ENCODE peak calls at places on chromosome 21, in six cellular contexts. I is WTC11, D is glutamatergic neuron, S is AG04450, Y is PC-9, N is SK-N-SH. X is an unnamed sample.

GRCh38 chr21:15825699-15826098 is 95.9 kb downstream of the USP25 start:
- DNase-seq in Y (no peak), D (no peak), N (no peak), S (no peak), I (no peak), X (no peak)

GRCh38 chr21:17359781-17360180 is 153.1 kb upstream of the CXADR start:
- DNase-seq in S (no peak), Y (peak; percentile 2), D (no peak), I (no peak), N (no peak), X (no peak)

GRCh38 chr21:31862078-31862477 is 10.7 kb upstream of the HUNK start:
- DNase-seq in N (no peak), Y (no peak), I (no peak), D (no peak), S (no peak), X (no peak)

GRCh38 chr21:19321688-19322087 is 918.1 kb upstream of the TMPRSS15 start:
- DNase-seq in Y (no peak), I (no peak), S (no peak), D (no peak), N (no peak), X (no peak)

GRCh38 chr21:26846036-26846931 is 1.1 kb upstream of the ADAMTS1 start:
- DNase-seq in I (peak; percentile 72), S (no peak), N (peak; percentile 76), Y (no peak), D (peak; percentile 58), X (peak; percentile 94)

GRCh38 chr21:27647921-27648320 is 681.0 kb upstream of the ADAMTS5 start:
- DNase-seq in Y (no peak), I (no peak), D (no peak), S (no peak), N (no peak), X (no peak)

GRCh38 chr21:45970674-45971486 is 10.7 kb upstream of the COL6A1 start:
- DNase-seq in N (peak; percentile 90), I (peak; percentile 81), Y (peak; percentile 50), S (no peak), D (peak; percentile 87), X (no peak)

GRCh38 chr21:42657676-42658319 is 4.4 kb downstream of the PDE9A start:
- DNase-seq in S (no peak), I (no peak), D (no peak), N (no peak), Y (no peak), X (no peak)

GRCh38 chr21:46452719-46453118 is 6.0 kb upstream of the DIP2A start:
- DNase-seq in D (no peak), N (no peak), Y (no peak), S (no peak), I (no peak), X (no peak)

GRCh38 chr21:46021978-46022544 is 40.5 kb downstream of the COL6A1 start:
- DNase-seq in S (peak; percentile 36), I (no peak), N (no peak), Y (no peak), D (no peak), X (no peak)

GRCh38 chr21:32994305-32994704 is 31.4 kb upstream of the OLIG2 start:
- DNase-seq in I (no peak), N (peak; percentile 24), D (no peak), Y (no peak), S (no peak), X (no peak)
- TF ChIP-seq CTCF in I (no peak), N (peak; percentile 67), D (peak; percentile 18), Y (peak; percentile 32), S (peak; percentile 65), X (peak; percentile 80)

GRCh38 chr21:39705849-39706248 is 39.1 kb upstream of the IGSF5 start:
- DNase-seq in I (no peak), N (no peak), S (no peak), D (no peak), Y (no peak), X (no peak)
- TF ChIP-seq CTCF in I (no peak), N (peak; percentile 43), S (peak; percentile 35), D (no peak), Y (no peak), X (peak; percentile 59)

DNA sequence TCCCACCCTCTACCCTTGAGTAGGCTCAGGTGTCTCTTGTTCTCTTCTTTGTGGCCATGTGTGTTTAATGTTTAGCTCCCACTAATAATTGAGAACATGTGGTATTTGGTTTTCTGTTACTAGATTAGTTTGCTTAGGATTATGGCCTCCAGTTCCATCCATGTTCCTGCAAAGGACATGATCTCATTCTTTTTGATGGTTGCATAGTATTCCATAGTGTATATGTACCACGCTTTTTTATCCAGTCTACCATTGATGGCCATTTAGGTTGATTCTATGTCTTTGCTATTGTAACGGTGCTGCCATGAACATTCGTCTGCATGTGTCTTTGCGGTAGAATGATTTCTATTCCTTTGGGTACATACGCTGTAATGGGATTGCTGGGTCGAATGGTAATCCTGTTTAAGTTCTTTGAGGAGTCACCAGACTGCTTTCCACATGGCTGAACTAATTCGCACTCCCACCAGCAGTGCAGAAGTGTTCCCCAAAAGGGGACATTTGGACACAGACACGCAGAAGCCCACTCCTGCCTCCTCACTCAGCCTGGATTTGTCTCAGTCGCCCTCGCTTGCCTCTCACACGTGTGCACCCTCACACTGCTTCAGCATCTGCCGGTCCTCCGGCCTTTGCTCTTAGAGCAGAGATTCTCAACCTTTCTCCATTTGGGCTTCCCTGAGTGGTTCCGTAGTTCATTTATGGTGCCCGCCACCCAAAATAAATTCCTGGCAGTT is 3.7 kb downstream of the MX2 start:
- DNase-seq in N (no peak), I (no peak), Y (no peak), S (no peak), D (no peak), X (no peak)
- TF ChIP-seq CTCF in N (no peak), I (no peak), Y (no peak), S (no peak), D (no peak), X (no peak)

GRCh38 chr21:41611966-41612606 is 104.1 kb upstream of the TMPRSS2 start:
- DNase-seq in Y (peak; percentile 61), D (no peak), I (peak; percentile 51), S (no peak), N (no peak), X (no peak)
- TF ChIP-seq CTCF in Y (no peak), D (no peak), I (no peak), S (peak; percentile 22), N (no peak), X (no peak)

GRCh38 chr21:14376854-14377253 is 6.1 kb downstream of the HSPA13 start:
- DNase-seq in Y (no peak), I (no peak), N (no peak), D (no peak), S (no peak), X (no peak)
- TF ChIP-seq CTCF in Y (no peak), I (no peak), N (peak; percentile 20), D (no peak), S (no peak), X (peak; percentile 34)

DNA sequence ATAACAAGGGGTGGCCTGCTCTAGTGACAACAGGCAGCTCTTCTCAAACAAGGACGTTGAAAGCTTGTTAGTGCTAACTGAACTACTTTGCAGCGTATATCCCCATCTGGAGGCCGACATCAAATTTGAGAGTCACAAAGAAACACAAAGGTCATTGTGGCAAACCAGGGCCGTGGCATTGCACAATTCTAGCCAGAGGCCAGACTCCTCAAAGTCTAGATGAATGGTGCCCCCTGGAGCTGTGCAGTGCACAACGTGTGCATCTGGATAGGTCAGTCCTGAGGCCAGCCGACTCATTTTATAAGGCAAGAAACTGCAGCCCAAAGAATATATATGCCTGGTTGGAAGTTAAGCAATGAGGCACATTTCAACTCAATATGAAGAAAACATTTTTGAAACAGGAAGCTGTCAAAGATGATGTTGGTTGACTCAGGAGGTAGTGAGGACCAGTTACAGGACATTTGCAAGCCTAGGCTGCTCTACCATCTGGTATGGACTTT is 459.3 kb upstream of the RUNX1 start:
- DNase-seq in S (peak; percentile 18), D (no peak), Y (peak; percentile 61), N (no peak), I (peak; percentile 39), X (no peak)
- TF ChIP-seq CTCF in S (peak; percentile 30), D (no peak), Y (peak; percentile 68), N (peak; percentile 30), I (no peak), X (peak; percentile 51)

DNA sequence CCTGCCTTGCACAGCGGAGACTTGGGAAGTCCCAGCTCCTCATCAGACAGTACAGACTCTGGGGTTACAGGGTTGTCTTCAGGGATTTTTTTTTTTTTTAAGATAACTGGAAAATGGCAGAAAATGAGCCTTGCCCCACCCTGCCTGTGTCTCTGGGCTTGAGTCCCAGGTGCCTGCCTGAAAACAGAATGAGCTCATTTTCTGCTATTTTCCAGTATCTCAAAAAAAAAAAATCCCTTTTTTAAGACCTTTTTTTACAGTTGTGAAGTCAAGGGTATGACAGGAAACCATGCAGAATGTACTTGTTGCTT is 10.1 kb downstream of the SLX9 start:
- DNase-seq in Y (no peak), D (no peak), S (no peak), N (no peak), I (no peak), X (no peak)
- TF ChIP-seq CTCF in Y (peak; percentile 17), D (peak; percentile 38), S (no peak), N (no peak), I (no peak), X (no peak)

GRCh38 chr21:23541571-23541970 is 2065.7 kb downstream of the MRPL39 start:
- DNase-seq in Y (no peak), D (no peak), N (no peak), I (no peak), S (no peak), X (no peak)
- TF ChIP-seq CTCF in Y (no peak), D (no peak), N (no peak), I (no peak), S (no peak), X (no peak)

GRCh38 chr21:37372127-37372731 is 5.7 kb downstream of the DYRK1A start:
- DNase-seq in I (no peak), N (no peak), D (no peak), S (no peak), Y (no peak), X (no peak)
- TF ChIP-seq CTCF in I (no peak), N (no peak), D (no peak), S (no peak), Y (no peak), X (no peak)

DNA sequence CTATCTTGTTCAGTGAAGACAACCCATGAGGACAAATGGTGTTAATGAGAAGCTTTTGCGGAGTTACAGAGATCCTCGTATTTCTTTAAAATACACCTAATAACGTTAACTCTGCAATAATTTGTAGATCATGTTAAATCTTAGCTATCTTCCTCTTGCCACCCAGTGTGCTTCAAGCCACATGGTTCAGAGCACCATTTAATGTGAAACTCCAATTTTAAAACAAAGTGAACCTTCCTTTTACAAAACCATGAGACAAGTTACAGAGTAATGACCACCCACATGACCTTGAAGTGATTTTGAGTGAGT is 1.7 kb upstream of the KCNE2 start:
- DNase-seq in D (no peak), Y (no peak), N (no peak), I (no peak), S (no peak), X (no peak)
- TF ChIP-seq CTCF in D (no peak), Y (peak; percentile 21), N (no peak), I (no peak), S (no peak), X (peak; percentile 8)